ENCODE peak calls at places on chromosome 18, in four cellular contexts. X is A549, G is K562, O is HepG2. H is an unnamed sample.

GRCh38 chr18:61637319-61637718 is 255.5 kb downstream of the RNF152 start:
- DNase-seq in X (no peak), G (no peak), O (no peak), H (no peak)

GRCh38 chr18:78242796-78243195 is 736.8 kb upstream of the SALL3 start:
- DNase-seq in X (no peak), G (no peak), O (no peak), H (no peak)

GRCh38 chr18:2845175-2845574 is 1.6 kb upstream of the EMILIN2 start:
- DNase-seq in X (no peak), G (no peak), O (no peak), H (no peak)

GRCh38 chr18:44856157-44856556 is 175.5 kb downstream of the SETBP1 start:
- DNase-seq in X (no peak), G (no peak), O (no peak), H (no peak)

GRCh38 chr18:22822024-22822423 is 111.1 kb upstream of the RBBP8 start:
- DNase-seq in X (no peak), G (no peak), O (no peak), H (no peak)

GRCh38 chr18:79639072-79639829 is 40.4 kb upstream of the CTDP1 start:
- DNase-seq in X (no peak), G (no peak), O (no peak), H (no peak)

GRCh38 chr18:29373000-29373399 is 1196.1 kb upstream of the CDH2 start:
- DNase-seq in X (no peak), G (no peak), O (no peak), H (no peak)

GRCh38 chr18:52541056-52541455 is 201.1 kb downstream of the DCC start:
- DNase-seq in X (no peak), G (no peak), O (no peak), H (no peak)

GRCh38 chr18:53864758-53865157 is 359.7 kb downstream of the MBD2 start:
- DNase-seq in X (no peak), G (no peak), O (no peak), H (no peak)

GRCh38 chr18:31596081-31596872 is 4.6 kb downstream of the TTR start:
- DNase-seq in X (no peak), G (no peak), O (peak), H (no peak)

GRCh38 chr18:6920099-6920955 is 190.8 kb downstream of the ARHGAP28 start:
- DNase-seq in X (peak), G (peak), O (peak), H (no peak)

GRCh38 chr18:69840445-69840844 is 107.2 kb downstream of the CD226 start:
- DNase-seq in X (no peak), G (no peak), O (no peak), H (no peak)

GRCh38 chr18:49562481-49563129 is 748 bp downstream of the LIPG start:
- DNase-seq in X (no peak), G (no peak), O (no peak), H (no peak)

GRCh38 chr18:48073231-48073930 is 142.9 kb upstream of the SMAD2 start:
- DNase-seq in X (no peak), G (no peak), O (no peak), H (no peak)

GRCh38 chr18:77271720-77272481 is 22.3 kb downstream of the GALR1 start:
- DNase-seq in X (no peak), G (no peak), O (no peak), H (no peak)

GRCh38 chr18:31657823-31658669 is 26.3 kb downstream of the B4GALT6 start:
- DNase-seq in X (no peak), G (peak), O (no peak), H (peak)

GRCh38 chr18:21740474-21740723 is 193 bp upstream of the MIB1 start:
- DNase-seq in X (peak), G (peak), O (peak), H (no peak)

GRCh38 chr18:10544093-10544748 is 18.4 kb downstream of the NAPG start:
- DNase-seq in X (no peak), G (no peak), O (no peak), H (no peak)

GRCh38 chr18:14768241-14768640 is 20.3 kb downstream of the ANKRD30B start:
- DNase-seq in X (no peak), G (no peak), O (no peak), H (no peak)

GRCh38 chr18:12393998-12394397 is 13.7 kb upstream of the PRELID3A start:
- DNase-seq in X (no peak), G (no peak), O (peak), H (no peak)

GRCh38 chr18:24315170-24315569 is 82.5 kb downstream of the OSBPL1A start:
- DNase-seq in X (no peak), G (no peak), O (no peak), H (no peak)

GRCh38 chr18:78729099-78729467 is 250.5 kb upstream of the SALL3 start:
- DNase-seq in X (no peak), G (no peak), O (no peak), H (no peak)

GRCh38 chr18:77067315-77068061 is 65.1 kb downstream of the MBP start:
- DNase-seq in X (peak), G (no peak), O (peak), H (peak)

GRCh38 chr18:78352905-78353304 is 626.7 kb upstream of the SALL3 start:
- DNase-seq in X (no peak), G (no peak), O (no peak), H (no peak)

GRCh38 chr18:31633416-31634330 is 42.0 kb downstream of the TTR start:
- DNase-seq in X (no peak), G (peak), O (no peak), H (no peak)

GRCh38 chr18:49652841-49653240 is 91.0 kb downstream of the LIPG start:
- DNase-seq in X (no peak), G (no peak), O (no peak), H (no peak)

GRCh38 chr18:2030647-2031046 is 540.7 kb downstream of the METTL4 start:
- DNase-seq in X (no peak), G (no peak), O (no peak), H (no peak)

GRCh38 chr18:75477913-75478312 is 50.4 kb upstream of the SMIM21 start:
- DNase-seq in X (no peak), G (no peak), O (no peak), H (no peak)

GRCh38 chr18:36724591-36725001 is 104.2 kb downstream of the TPGS2 start:
- DNase-seq in X (no peak), G (no peak), O (no peak), H (no peak)

GRCh38 chr18:60812921-60813320 is 440.3 kb upstream of the MC4R start:
- DNase-seq in X (no peak), G (no peak), O (no peak), H (no peak)

GRCh38 chr18:50791599-50792438 is 28.0 kb downstream of the MRO start:
- DNase-seq in X (no peak), G (no peak), O (no peak), H (no peak)

GRCh38 chr18:63427566-63427965 is 5.3 kb upstream of the VPS4B start:
- DNase-seq in X (no peak), G (peak), O (no peak), H (no peak)

GRCh38 chr18:23151414-23152099 is 16.3 kb downstream of the CABLES1 start:
- DNase-seq in X (no peak), G (peak), O (no peak), H (no peak)

GRCh38 chr18:33761363-33761762 is 183.3 kb downstream of the ASXL3 start:
- DNase-seq in X (no peak), G (no peak), O (no peak), H (no peak)

GRCh38 chr18:37361223-37362157 is 204.1 kb downstream of the CELF4 start:
- DNase-seq in X (no peak), G (no peak), O (no peak), H (no peak)

GRCh38 chr18:49026501-49027378 is 76.0 kb upstream of the SMAD7 start:
- DNase-seq in X (no peak), G (no peak), O (no peak), H (no peak)

GRCh38 chr18:31250902-31251301 is 67.1 kb upstream of the DSG1 start:
- DNase-seq in X (no peak), G (no peak), O (no peak), H (no peak)

GRCh38 chr18:59729781-59730180 is 32.6 kb upstream of the CCBE1 start:
- DNase-seq in X (no peak), G (no peak), O (no peak), H (no peak)

GRCh38 chr18:58581265-58581664 is 47.6 kb downstream of the ALPK2 start:
- DNase-seq in X (peak), G (no peak), O (no peak), H (no peak)
- TF ChIP-seq RAD21 in X (peak), G (no peak), O (no peak), H (no peak)

GRCh38 chr18:5892772-5893431 is 2.4 kb downstream of the TMEM200C start:
- DNase-seq in X (no peak), G (no peak), O (no peak), H (no peak)

GRCh38 chr18:5895886-5896740 is 791 bp upstream of the TMEM200C start:
- DNase-seq in X (no peak), G (no peak), O (no peak), H (no peak)

GRCh38 chr18:5894215-5894612 is 1.1 kb downstream of the TMEM200C start:
- DNase-seq in X (no peak), G (no peak), O (no peak), H (no peak)

GRCh38 chr18:5895300-5895885 is at the start of gene TMEM200C:
- DNase-seq in X (no peak), G (no peak), O (no peak), H (no peak)

DNA sequence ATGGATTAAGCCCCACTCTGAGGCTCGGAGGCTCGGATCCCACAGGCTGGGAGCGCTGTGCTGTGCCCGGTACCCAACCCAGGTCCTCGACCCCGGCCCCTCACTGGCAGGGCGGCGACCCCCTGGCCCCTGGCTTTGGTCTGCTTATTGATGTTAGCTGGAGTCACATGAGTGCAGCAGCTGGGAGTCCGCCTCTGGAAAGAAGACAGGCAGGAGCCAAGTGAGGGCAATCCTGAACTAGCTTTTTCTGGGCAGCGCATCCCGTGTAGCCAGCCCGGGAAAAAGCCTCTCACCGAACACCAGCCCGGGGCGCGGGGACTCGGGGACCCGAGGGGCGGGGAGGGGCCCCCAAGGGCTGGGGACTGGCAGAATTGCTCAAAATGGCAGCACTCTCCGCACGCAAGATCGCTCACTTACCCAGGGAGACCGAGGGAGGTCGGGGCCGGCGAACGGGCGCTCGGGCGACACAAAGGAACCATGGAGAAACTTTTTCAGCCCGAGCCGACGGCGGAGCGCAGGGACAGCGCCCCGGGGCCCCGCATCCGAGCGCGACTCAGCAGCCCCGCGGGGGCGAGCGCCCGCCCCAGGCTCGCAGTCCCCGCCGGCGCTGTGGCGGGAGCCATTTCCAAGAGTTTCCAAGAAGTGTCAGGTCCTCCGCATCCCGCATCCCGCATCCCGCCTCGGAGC is 566 bp downstream of the TMEM200C start:
- DNase-seq in X (no peak), G (no peak), O (no peak), H (no peak)
- TF ChIP-seq BHLHE40 in X (no peak), G (no peak), O (no peak), H (no peak)

GRCh38 chr18:8912348-8913057 is 190.0 kb upstream of the NDUFV2 start:
- DNase-seq in X (no peak), G (peak), O (no peak), H (no peak)
- TF ChIP-seq MAX in X (no peak), G (peak), O (no peak), H (no peak)

GRCh38 chr18:54983041-54983686 is 23.9 kb upstream of the CCDC68 start:
- DNase-seq in X (peak), G (peak), O (peak), H (no peak)
- TF ChIP-seq RAD21 in X (peak), G (peak), O (peak), H (peak)

GRCh38 chr18:8965398-8965797 is 137.1 kb upstream of the NDUFV2 start:
- DNase-seq in X (no peak), G (no peak), O (no peak), H (no peak)
- TF ChIP-seq BHLHE40 in X (no peak), G (no peak), O (no peak), H (no peak)

GRCh38 chr18:42514522-42514921 is 559.5 kb downstream of the PIK3C3 start:
- DNase-seq in X (no peak), G (no peak), O (no peak), H (no peak)
- TF ChIP-seq MAX in X (no peak), G (no peak), O (no peak), H (no peak)